ENCODE peak calls at places on chromosomes 2 and 18, in six cellular contexts. D is lower lobe of right lung, O is neural progenitor cell, P is heart right ventricle, C is dorsolateral prefrontal cortex, K is heart left ventricle. S is an unnamed sample.

GRCh38 chr2:72040629-72041403 is 106.8 kb downstream of the CYP26B1 start:
- DNase-seq in K (no peak), O (no peak), C (no peak), P (no peak), D (no peak), S (peak; percentile 10)

GRCh38 chr2:9076210-9076609 is 72.7 kb upstream of the MBOAT2 start:
- DNase-seq in O (no peak), P (no peak), D (no peak), K (no peak), C (no peak), S (no peak)

GRCh38 chr2:45583989-45584388 is 27.1 kb downstream of the SRBD1 start:
- DNase-seq in O (no peak), K (no peak), P (no peak), C (no peak), D (no peak), S (no peak)

GRCh38 chr18:78939105-78939504 is 40.5 kb upstream of the SALL3 start:
- DNase-seq in C (no peak), O (no peak), K (no peak), D (no peak), P (no peak), S (no peak)

GRCh38 chr18:48405108-48405507 is 4.1 kb downstream of the ZBTB7C start:
- DNase-seq in O (no peak), P (no peak), C (no peak), D (no peak), K (no peak), S (peak; percentile 14)

GRCh38 chr2:149743842-149744468 is 156.4 kb upstream of the MMADHC start:
- DNase-seq in K (no peak), P (no peak), D (no peak), O (no peak), C (no peak), S (peak; percentile 79)

GRCh38 chr2:86746903-86747302 is 26.8 kb downstream of the RMND5A start:
- DNase-seq in O (no peak), P (no peak), K (no peak), D (no peak), C (no peak), S (no peak)

GRCh38 chr2:188245230-188245629 is 46.4 kb upstream of the GULP1 start:
- DNase-seq in P (no peak), K (no peak), O (no peak), C (no peak), D (no peak), S (no peak)

GRCh38 chr2:175690113-175690716 is 311.9 kb downstream of the LNPK start:
- DNase-seq in C (no peak), P (no peak), O (peak; percentile 62), K (peak; percentile 21), D (no peak), S (peak; percentile 83)

GRCh38 chr2:73979686-73980085 is 5.0 kb upstream of the TET3 start:
- DNase-seq in C (no peak), O (no peak), D (no peak), K (no peak), P (no peak), S (peak; percentile 85)

GRCh38 chr2:2050321-2050905 is 280.7 kb downstream of the MYT1L start:
- DNase-seq in P (no peak), C (no peak), O (no peak), K (no peak), D (no peak), S (no peak)

GRCh38 chr2:122205637-122206036 is 450.2 kb downstream of the TSN start:
- DNase-seq in P (no peak), C (no peak), K (no peak), D (no peak), O (no peak), S (peak; percentile 70)

GRCh38 chr18:57519668-57520424 is 66.7 kb downstream of the FECH start:
- DNase-seq in C (no peak), K (no peak), P (no peak), O (no peak), D (no peak), S (no peak)

DNA sequence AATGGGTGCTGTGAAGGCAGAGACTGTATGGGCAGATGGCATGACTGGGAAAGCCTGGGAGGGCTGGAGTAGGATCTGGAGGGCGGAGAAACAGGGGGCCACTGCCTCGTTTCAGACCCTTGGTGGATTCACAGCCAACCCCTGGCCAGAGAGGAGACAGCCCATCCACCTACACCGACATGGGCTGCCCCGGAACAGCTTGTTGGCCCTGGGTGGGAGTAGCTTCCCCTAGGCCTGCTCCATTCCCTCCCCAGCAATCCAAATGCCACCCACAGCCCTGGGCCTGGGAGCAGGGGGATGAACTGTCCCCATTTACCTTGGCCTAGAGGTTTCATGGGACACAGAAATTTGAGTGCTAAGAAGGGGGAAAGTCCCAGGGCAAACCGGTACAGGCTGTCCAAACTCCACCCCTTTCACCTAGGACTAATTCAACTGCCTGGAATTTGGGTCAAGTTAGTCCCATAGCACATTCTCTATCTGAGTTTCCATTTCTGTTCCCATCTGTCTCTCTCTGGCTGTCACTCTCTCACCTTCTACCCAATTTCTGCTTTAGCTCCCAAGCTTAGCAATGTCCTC is 37.0 kb downstream of the LBH start:
- DNase-seq in O (no peak), C (no peak), P (no peak), K (no peak), D (no peak), S (no peak)
- H3K4me3 ChIP-seq in O (no peak overlapping the region), C (no peak overlapping the region), P (no peak overlapping the region), K (no peak overlapping the region), D (no peak overlapping the region), S (no peak overlapping the region)

GRCh38 chr18:7037470-7037869 is 80.1 kb downstream of the LAMA1 start:
- DNase-seq in P (no peak), K (no peak), C (no peak), O (no peak), D (no peak), S (no peak)

GRCh38 chr18:7038330-7038846 is 79.2 kb downstream of the LAMA1 start:
- DNase-seq in O (peak; percentile 76), D (peak; percentile 62), C (no peak), K (peak; percentile 63), P (peak; percentile 58), S (peak; percentile 99)

GRCh38 chr18:7032537-7032936 is 85.1 kb downstream of the LAMA1 start:
- DNase-seq in O (no peak), C (no peak), D (no peak), P (no peak), K (no peak), S (no peak)

GRCh38 chr18:7034924-7035323 is 82.7 kb downstream of the LAMA1 start:
- DNase-seq in K (no peak), C (no peak), O (no peak), D (no peak), P (no peak), S (no peak)

DNA sequence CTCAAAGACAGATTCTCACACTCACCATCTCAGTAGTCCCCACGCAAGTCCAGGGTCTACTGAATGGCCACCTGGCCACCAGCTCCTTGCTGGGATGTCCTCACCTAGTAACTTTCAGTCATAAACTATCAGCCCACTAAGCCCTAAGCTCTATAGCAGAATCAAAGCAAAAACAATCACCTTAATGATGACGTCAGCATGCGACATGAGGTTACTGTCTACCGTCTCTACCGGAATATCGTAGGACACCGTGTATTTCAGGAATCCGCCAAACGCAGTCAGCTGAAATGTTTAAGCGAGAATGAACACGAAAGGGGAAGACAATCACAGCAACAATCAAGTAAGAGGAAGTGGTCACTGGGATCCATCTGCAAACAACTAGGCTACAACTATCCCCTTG is 81.8 kb downstream of the LAMA1 start:
- DNase-seq in D (no peak), K (no peak), P (no peak), C (no peak), O (no peak), S (no peak)
- TF ChIP-seq CTCF in D (no peak), K (no peak), P (no peak), C (no peak), O (no peak), S (no peak)

GRCh38 chr18:13500891-13501887 is 225.2 kb downstream of the FAM210A start:
- DNase-seq in O (no peak), K (peak; percentile 76), C (peak; percentile 43), P (peak; percentile 48), D (no peak), S (peak; percentile 59)
- H3K4me3 ChIP-seq in O (peak overlapping the region; percentile 33), K (no peak overlapping the region), C (peak overlapping the region; percentile 0), P (no peak overlapping the region), D (no peak overlapping the region), S (no peak overlapping the region)

DNA sequence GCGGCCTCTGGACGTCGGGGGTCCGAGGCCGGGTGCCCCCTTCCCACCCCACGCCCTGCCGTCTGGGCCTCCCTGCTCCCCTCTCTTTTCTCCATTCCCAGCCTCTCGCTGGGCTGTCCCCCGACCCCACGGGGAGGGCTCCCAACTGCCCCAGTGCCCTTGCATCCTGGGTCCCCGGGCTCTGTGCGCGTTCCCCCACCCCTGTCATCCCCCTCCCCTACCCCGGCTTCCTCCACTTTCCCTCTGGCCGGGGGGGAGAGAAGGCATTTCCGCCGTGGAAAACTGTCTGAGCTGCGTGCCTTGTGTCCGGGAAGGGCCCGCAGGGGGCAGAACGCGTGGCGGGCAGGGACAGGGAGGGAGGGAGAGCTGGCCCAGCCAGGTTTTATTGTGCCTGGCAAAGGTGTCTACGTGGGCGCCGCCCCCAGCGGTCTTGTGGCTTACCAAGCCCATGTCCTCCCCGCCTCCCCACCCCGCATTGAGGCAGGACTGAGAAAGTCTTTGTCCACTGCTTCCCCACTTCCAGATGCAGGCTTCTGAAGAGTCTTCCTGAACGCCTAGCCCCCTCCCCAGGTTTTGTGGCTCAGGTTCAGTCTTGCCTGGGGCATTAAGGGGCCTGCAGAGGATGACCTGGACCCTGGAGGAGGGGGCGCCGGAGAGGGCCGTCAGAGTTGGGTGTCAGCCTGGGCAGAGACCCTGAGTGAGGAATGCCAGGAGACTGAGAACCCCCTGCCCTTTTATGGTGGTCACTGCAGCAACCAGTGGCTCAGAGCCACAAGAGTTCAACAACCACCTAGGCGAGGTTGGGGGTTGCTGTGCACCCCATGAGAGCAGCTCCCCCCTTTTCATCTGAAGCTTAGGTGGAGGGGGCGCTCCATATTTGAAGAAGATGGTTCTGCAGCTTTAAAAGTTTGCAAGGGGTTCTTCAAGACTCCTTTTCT is 1.3 kb downstream of the ITM2C start:
- DNase-seq in D (no peak), C (peak; percentile 60), O (peak; percentile 64), P (no peak), K (no peak), S (no peak)
- TF ChIP-seq CTCF in D (no peak), C (no peak), O (peak; percentile 18), P (no peak), K (no peak), S (peak; percentile 9)

DNA sequence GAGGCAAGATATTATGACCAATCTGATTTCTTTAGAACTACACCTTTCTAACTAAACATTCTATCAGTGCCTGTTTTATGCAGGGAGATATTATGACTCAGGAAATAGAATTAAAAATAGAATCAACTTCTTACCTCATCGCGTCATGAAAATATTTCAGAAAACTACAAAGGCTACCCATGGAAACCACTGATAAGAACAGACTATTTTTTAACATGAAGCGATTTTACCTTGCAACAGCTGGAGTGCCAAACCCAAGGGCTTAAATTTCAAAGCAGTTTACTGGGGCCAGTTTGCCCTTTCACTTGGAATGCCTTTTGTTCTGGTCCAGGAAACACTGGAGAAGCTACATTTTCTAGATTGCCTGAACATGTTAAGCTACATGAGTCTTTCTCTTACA is 304.8 kb upstream of the CCDC68 start:
- DNase-seq in P (no peak), O (peak; percentile 59), D (no peak), K (no peak), C (no peak), S (peak; percentile 56)
- H3K4me3 ChIP-seq in P (no peak overlapping the region), O (peak overlapping the region; percentile 10), D (no peak overlapping the region), K (no peak overlapping the region), C (no peak overlapping the region), S (no peak overlapping the region)

S was measured in cardiac fibroblast.